ENCODE peak calls at places on chromosomes 2 and 18, in four cellular contexts. One of them, this sample, is unnamed.

GRCh38 chr2:22494156-22494555 is 890.8 kb upstream of the KLHL29 start:
- DNase-seq in stomach: no peak
- DNase-seq in fibroblast of the aortic adventitia: no peak
- DNase-seq in hepatocyte: no peak
- DNase-seq in this sample: no peak

GRCh38 chr18:46325836-46326235 is 221.7 kb downstream of the HAUS1 start:
- DNase-seq in hepatocyte: no peak
- DNase-seq in stomach: no peak
- DNase-seq in fibroblast of the aortic adventitia: no peak
- DNase-seq in this sample: no peak

GRCh38 chr2:144320491-144320890 is 199.4 kb downstream of the ZEB2 start:
- DNase-seq in fibroblast of the aortic adventitia: peak; percentile 34
- DNase-seq in stomach: no peak
- DNase-seq in hepatocyte: no peak
- DNase-seq in this sample: peak; percentile 68

GRCh38 chr2:166112193-166112605 is 15.6 kb downstream of the SCN1A start:
- DNase-seq in fibroblast of the aortic adventitia: no peak
- DNase-seq in hepatocyte: no peak
- DNase-seq in stomach: no peak
- DNase-seq in this sample: no peak

GRCh38 chr2:148301362-148301761 is 280.5 kb downstream of the MBD5 start:
- DNase-seq in stomach: no peak
- DNase-seq in fibroblast of the aortic adventitia: no peak
- DNase-seq in hepatocyte: no peak
- DNase-seq in this sample: no peak

GRCh38 chr18:26307161-26307773 is 81.0 kb downstream of the TAF4B start:
- DNase-seq in stomach: no peak
- DNase-seq in hepatocyte: peak; percentile 73
- DNase-seq in fibroblast of the aortic adventitia: peak; percentile 78
- DNase-seq in this sample: peak; percentile 61

GRCh38 chr2:174587607-174588006 is 10.0 kb downstream of the WIPF1 start:
- DNase-seq in fibroblast of the aortic adventitia: no peak
- DNase-seq in stomach: no peak
- DNase-seq in hepatocyte: no peak
- DNase-seq in this sample: peak; percentile 41

GRCh38 chr18:44679912-44680270 is 797 bp upstream of the SETBP1 start:
- DNase-seq in fibroblast of the aortic adventitia: peak; percentile 64
- DNase-seq in stomach: peak; percentile 58
- DNase-seq in hepatocyte: peak; percentile 77
- DNase-seq in this sample: peak; percentile 65

GRCh38 chr18:13613591-13614317 is 112.6 kb downstream of the FAM210A start:
- DNase-seq in stomach: no peak
- DNase-seq in hepatocyte: no peak
- DNase-seq in fibroblast of the aortic adventitia: no peak
- DNase-seq in this sample: no peak

GRCh38 chr2:134128746-134129145 is 125.1 kb upstream of the MGAT5 start:
- DNase-seq in stomach: no peak
- DNase-seq in hepatocyte: no peak
- DNase-seq in fibroblast of the aortic adventitia: no peak
- DNase-seq in this sample: no peak

GRCh38 chr2:88540346-88540745 is 86.9 kb downstream of the EIF2AK3 start:
- DNase-seq in fibroblast of the aortic adventitia: peak; percentile 69
- DNase-seq in hepatocyte: no peak
- DNase-seq in stomach: no peak
- DNase-seq in this sample: peak; percentile 51

GRCh38 chr2:123061534-123061933 is 963.6 kb upstream of the CNTNAP5 start:
- DNase-seq in stomach: no peak
- DNase-seq in hepatocyte: no peak
- DNase-seq in fibroblast of the aortic adventitia: no peak
- DNase-seq in this sample: no peak

GRCh38 chr18:23835076-23835475 is 145.8 kb downstream of the LAMA3 start:
- DNase-seq in stomach: no peak
- DNase-seq in hepatocyte: no peak
- DNase-seq in fibroblast of the aortic adventitia: peak; percentile 20
- DNase-seq in this sample: no peak

GRCh38 chr2:230902180-230902899 is 22.7 kb downstream of the GPR55 start:
- DNase-seq in fibroblast of the aortic adventitia: peak; percentile 74
- DNase-seq in hepatocyte: peak; percentile 80
- DNase-seq in stomach: peak; percentile 43
- DNase-seq in this sample: peak; percentile 63

GRCh38 chr2:12665334-12665733 is 51.4 kb upstream of the TRIB2 start:
- DNase-seq in hepatocyte: no peak
- DNase-seq in fibroblast of the aortic adventitia: no peak
- DNase-seq in stomach: no peak
- DNase-seq in this sample: no peak

GRCh38 chr18:36181386-36181785 is 5.9 kb upstream of the MOCOS start:
- DNase-seq in stomach: no peak
- DNase-seq in hepatocyte: no peak
- DNase-seq in fibroblast of the aortic adventitia: no peak
- DNase-seq in this sample: no peak

GRCh38 chr2:168192839-168193616 is 54.4 kb downstream of the STK39 start:
- DNase-seq in fibroblast of the aortic adventitia: no peak
- DNase-seq in stomach: no peak
- DNase-seq in hepatocyte: no peak
- DNase-seq in this sample: peak; percentile 47

GRCh38 chr2:36058953-36059352 is 296.6 kb upstream of the CRIM1 start:
- DNase-seq in fibroblast of the aortic adventitia: no peak
- DNase-seq in hepatocyte: no peak
- DNase-seq in stomach: no peak
- DNase-seq in this sample: no peak

GRCh38 chr2:216404010-216404618 is 8.2 kb upstream of the SMARCAL1 start:
- DNase-seq in hepatocyte: peak; percentile 43
- DNase-seq in stomach: peak; percentile 35
- DNase-seq in fibroblast of the aortic adventitia: peak; percentile 59
- DNase-seq in this sample: peak; percentile 47

GRCh38 chr2:45014016-45014702 is 4.9 kb upstream of the SIX2 start:
- DNase-seq in fibroblast of the aortic adventitia: peak; percentile 65
- DNase-seq in hepatocyte: peak; percentile 71
- DNase-seq in stomach: peak; percentile 43
- DNase-seq in this sample: peak; percentile 36

GRCh38 chr2:20186078-20186854 is 38.7 kb downstream of the SDC1 start:
- DNase-seq in hepatocyte: peak; percentile 88
- DNase-seq in stomach: peak; percentile 56
- DNase-seq in fibroblast of the aortic adventitia: peak; percentile 27
- DNase-seq in this sample: no peak

GRCh38 chr2:165016772-165017411 is 61.6 kb upstream of the SLC38A11 start:
- DNase-seq in stomach: no peak
- DNase-seq in hepatocyte: peak; percentile 75
- DNase-seq in fibroblast of the aortic adventitia: peak; percentile 76
- DNase-seq in this sample: peak; percentile 47

GRCh38 chr18:57759650-57760049 is 43.5 kb downstream of the ATP8B1 start:
- DNase-seq in stomach: no peak
- DNase-seq in fibroblast of the aortic adventitia: no peak
- DNase-seq in hepatocyte: no peak
- DNase-seq in this sample: no peak

GRCh38 chr2:37654419-37654818 is 17.0 kb downstream of the CDC42EP3 start:
- DNase-seq in hepatocyte: no peak
- DNase-seq in fibroblast of the aortic adventitia: no peak
- DNase-seq in stomach: no peak
- DNase-seq in this sample: no peak

GRCh38 chr2:69618362-69618761 is 25.2 kb downstream of the AAK1 start:
- DNase-seq in stomach: no peak
- DNase-seq in fibroblast of the aortic adventitia: peak; percentile 82
- DNase-seq in hepatocyte: no peak
- DNase-seq in this sample: no peak

GRCh38 chr2:6372317-6372903 is 493.3 kb downstream of the CMPK2 start:
- DNase-seq in fibroblast of the aortic adventitia: peak; percentile 1
- DNase-seq in stomach: no peak
- DNase-seq in hepatocyte: peak; percentile 77
- DNase-seq in this sample: peak; percentile 87

GRCh38 chr2:109178974-109179373 is 50.0 kb downstream of the SH3RF3 start:
- DNase-seq in fibroblast of the aortic adventitia: no peak
- DNase-seq in hepatocyte: no peak
- DNase-seq in stomach: no peak
- DNase-seq in this sample: no peak

GRCh38 chr18:48715651-48716354 is 177.0 kb downstream of the CTIF start:
- DNase-seq in hepatocyte: no peak
- DNase-seq in fibroblast of the aortic adventitia: peak; percentile 70
- DNase-seq in stomach: no peak
- DNase-seq in this sample: peak; percentile 48

GRCh38 chr2:103144837-103145236 is 383.0 kb downstream of the TMEM182 start:
- DNase-seq in stomach: no peak
- DNase-seq in fibroblast of the aortic adventitia: no peak
- DNase-seq in hepatocyte: no peak
- DNase-seq in this sample: no peak

GRCh38 chr2:239275037-239275685 is 125.7 kb downstream of the HDAC4 start:
- DNase-seq in hepatocyte: peak; percentile 67
- DNase-seq in fibroblast of the aortic adventitia: peak; percentile 96
- DNase-seq in stomach: peak; percentile 69
- DNase-seq in this sample: peak; percentile 98

GRCh38 chr2:70515938-70516337 is 37.7 kb downstream of the TGFA start:
- DNase-seq in fibroblast of the aortic adventitia: no peak
- DNase-seq in stomach: no peak
- DNase-seq in hepatocyte: no peak
- DNase-seq in this sample: peak; percentile 24

GRCh38 chr2:210195066-210195852 is 24.1 kb upstream of the KANSL1L start:
- DNase-seq in stomach: no peak
- DNase-seq in hepatocyte: peak; percentile 67
- DNase-seq in fibroblast of the aortic adventitia: peak; percentile 76
- DNase-seq in this sample: peak; percentile 56
- H3K4me3 ChIP-seq in stomach: peak overlapping the region; percentile 38
- H3K4me3 ChIP-seq in hepatocyte: no peak overlapping the region
- H3K4me3 ChIP-seq in fibroblast of the aortic adventitia: no peak overlapping the region
- H3K4me3 ChIP-seq in this sample: peak overlapping the region; percentile 18

GRCh38 chr18:7196421-7196820 is 34.5 kb upstream of the LRRC30 start:
- DNase-seq in fibroblast of the aortic adventitia: no peak
- DNase-seq in hepatocyte: no peak
- DNase-seq in stomach: no peak
- DNase-seq in this sample: no peak

GRCh38 chr18:7202119-7202680 is 28.7 kb upstream of the LRRC30 start:
- DNase-seq in hepatocyte: no peak
- DNase-seq in fibroblast of the aortic adventitia: no peak
- DNase-seq in stomach: no peak
- DNase-seq in this sample: no peak

GRCh38 chr18:7201096-7201495 is 29.8 kb upstream of the LRRC30 start:
- DNase-seq in fibroblast of the aortic adventitia: no peak
- DNase-seq in hepatocyte: no peak
- DNase-seq in stomach: no peak
- DNase-seq in this sample: no peak

DNA sequence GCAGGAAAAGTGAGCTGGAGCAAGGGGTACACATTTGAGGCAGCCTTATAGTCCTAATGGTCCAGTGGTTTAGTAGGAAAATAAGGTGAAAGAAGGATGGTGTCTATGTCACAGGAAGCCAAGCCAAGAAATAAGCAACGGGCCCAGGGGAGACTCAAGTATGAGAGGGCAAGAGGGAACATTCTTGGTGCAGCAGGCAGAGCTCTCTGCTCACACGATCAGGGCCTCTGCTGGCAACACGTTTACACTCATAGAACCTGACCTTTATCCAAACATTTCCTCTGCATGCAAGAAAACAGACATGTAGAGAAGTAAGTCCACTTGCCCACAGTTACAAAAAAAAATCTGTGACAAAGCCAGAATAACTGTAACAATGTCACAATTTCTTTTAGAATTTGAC is 32.6 kb upstream of the LRRC30 start:
- DNase-seq in hepatocyte: no peak
- DNase-seq in stomach: no peak
- DNase-seq in fibroblast of the aortic adventitia: no peak
- DNase-seq in this sample: no peak
- TF ChIP-seq CTCF in hepatocyte: no peak
- TF ChIP-seq CTCF in stomach: no peak
- TF ChIP-seq CTCF in fibroblast of the aortic adventitia: no peak
- TF ChIP-seq CTCF in this sample: no peak

GRCh38 chr2:204514439-204514838 is 30.8 kb upstream of the PARD3B start:
- DNase-seq in fibroblast of the aortic adventitia: no peak
- DNase-seq in stomach: no peak
- DNase-seq in hepatocyte: no peak
- DNase-seq in this sample: no peak
- H3K4me3 ChIP-seq in fibroblast of the aortic adventitia: no peak overlapping the region
- H3K4me3 ChIP-seq in stomach: no peak overlapping the region
- H3K4me3 ChIP-seq in hepatocyte: no peak overlapping the region
- H3K4me3 ChIP-seq in this sample: no peak overlapping the region

GRCh38 chr2:31644551-31644950 is 63.8 kb upstream of the SRD5A2 start:
- DNase-seq in stomach: no peak
- DNase-seq in fibroblast of the aortic adventitia: no peak
- DNase-seq in hepatocyte: no peak
- DNase-seq in this sample: no peak

GRCh38 chr2:31642707-31643106 is 62.0 kb upstream of the SRD5A2 start:
- DNase-seq in fibroblast of the aortic adventitia: no peak
- DNase-seq in stomach: no peak
- DNase-seq in hepatocyte: no peak
- DNase-seq in this sample: no peak
- TF ChIP-seq CTCF in fibroblast of the aortic adventitia: no peak
- TF ChIP-seq CTCF in stomach: no peak
- TF ChIP-seq CTCF in hepatocyte: no peak
- TF ChIP-seq CTCF in this sample: no peak

DNA sequence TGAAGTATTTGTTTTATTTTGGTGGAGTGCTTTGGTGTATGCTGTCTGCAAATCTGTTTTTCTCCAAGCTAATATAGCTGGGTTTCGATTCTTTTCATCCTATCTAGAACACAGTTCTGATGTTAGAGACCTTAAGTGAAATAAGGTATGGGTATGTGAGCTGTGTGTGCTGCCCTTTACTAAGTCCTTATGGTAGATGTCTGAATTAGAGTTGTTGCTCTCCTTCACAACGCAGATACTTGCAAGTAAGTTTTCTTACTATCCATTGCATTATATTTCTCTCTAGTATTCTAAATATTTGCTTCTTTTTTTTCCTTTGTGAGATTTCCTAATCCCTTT is 38.6 kb downstream of the AGFG1 start:
- DNase-seq in hepatocyte: no peak
- DNase-seq in fibroblast of the aortic adventitia: no peak
- DNase-seq in stomach: no peak
- DNase-seq in this sample: no peak
- H3K4me3 ChIP-seq in hepatocyte: no peak overlapping the region
- H3K4me3 ChIP-seq in fibroblast of the aortic adventitia: no peak overlapping the region
- H3K4me3 ChIP-seq in stomach: no peak overlapping the region
- H3K4me3 ChIP-seq in this sample: no peak overlapping the region

GRCh38 chr2:28661589-28662001 is 90.0 kb upstream of the PPP1CB start:
- DNase-seq in stomach: peak; percentile 80
- DNase-seq in fibroblast of the aortic adventitia: peak; percentile 98
- DNase-seq in hepatocyte: peak; percentile 76
- DNase-seq in this sample: peak; percentile 78

GRCh38 chr2:28662044-28662443 is 89.6 kb upstream of the PPP1CB start:
- DNase-seq in fibroblast of the aortic adventitia: peak; percentile 45
- DNase-seq in stomach: peak; percentile 77
- DNase-seq in hepatocyte: peak; percentile 61
- DNase-seq in this sample: no peak

GRCh38 chr2:28664120-28664842 is 87.3 kb upstream of the PPP1CB start:
- DNase-seq in stomach: peak; percentile 64
- DNase-seq in fibroblast of the aortic adventitia: peak; percentile 75
- DNase-seq in hepatocyte: peak; percentile 78
- DNase-seq in this sample: no peak

GRCh38 chr2:28662468-28663095 is 89.0 kb upstream of the PPP1CB start:
- DNase-seq in fibroblast of the aortic adventitia: peak; percentile 50
- DNase-seq in stomach: peak; percentile 53
- DNase-seq in hepatocyte: peak; percentile 71
- DNase-seq in this sample: peak; percentile 31

GRCh38 chr2:28663359-28663758 is 88.3 kb upstream of the PPP1CB start:
- DNase-seq in stomach: no peak
- DNase-seq in hepatocyte: peak; percentile 46
- DNase-seq in fibroblast of the aortic adventitia: peak; percentile 74
- DNase-seq in this sample: peak; percentile 50
- TF ChIP-seq CTCF in stomach: peak; percentile 5
- TF ChIP-seq CTCF in hepatocyte: peak; percentile 17
- TF ChIP-seq CTCF in fibroblast of the aortic adventitia: peak; percentile 57
- TF ChIP-seq CTCF in this sample: peak; percentile 51

GRCh38 chr2:241150660-241151530 is 628 bp downstream of the PPP1R7 start:
- DNase-seq in fibroblast of the aortic adventitia: peak; percentile 7
- DNase-seq in stomach: peak; percentile 40
- DNase-seq in hepatocyte: no peak
- DNase-seq in this sample: no peak
- H3K4me3 ChIP-seq in fibroblast of the aortic adventitia: peak overlapping the region; percentile 85
- H3K4me3 ChIP-seq in stomach: peak overlapping the region; percentile 93
- H3K4me3 ChIP-seq in hepatocyte: peak overlapping the region; percentile 53
- H3K4me3 ChIP-seq in this sample: peak overlapping the region; percentile 93

This sample was measured in AG10803.